ENCODE peak calls at places on chromosomes 7 and 10, in four cellular contexts. C is A549, H is heart left ventricle, B is esophagus squamous epithelium. I is an unnamed sample.

GRCh38 chr10:15254808-15255655 is 86.5 kb upstream of the NMT2 start:
- DNase-seq in C (no peak), H (peak), B (no peak), I (no peak)

GRCh38 chr7:140005754-140006503 is 56.8 kb downstream of the PARP12 start:
- DNase-seq in B (no peak), C (peak), H (peak), I (peak)

GRCh38 chr10:106560925-106561640 is 603.4 kb downstream of the SORCS1 start:
- DNase-seq in B (no peak), H (no peak), C (no peak), I (peak)

GRCh38 chr7:12949060-12950045 is 261.9 kb downstream of the ARL4A start:
- DNase-seq in H (no peak), B (no peak), C (no peak), I (no peak)

GRCh38 chr10:102801978-102802377 is 35.2 kb downstream of the CYP17A1 start:
- DNase-seq in B (no peak), H (no peak), C (no peak), I (no peak)

GRCh38 chr10:98611432-98611831 is 164.7 kb upstream of the HPS1 start:
- DNase-seq in C (no peak), H (no peak), B (no peak), I (no peak)

GRCh38 chr7:70143089-70144044 is 545.1 kb downstream of the AUTS2 start:
- DNase-seq in H (no peak), C (no peak), B (no peak), I (no peak)

GRCh38 chr7:128459394-128459878 is 3.8 kb downstream of the HILPDA start:
- DNase-seq in H (peak), B (no peak), C (peak), I (peak)

GRCh38 chr7:105399043-105399725 is 10.5 kb upstream of the SRPK2 start:
- DNase-seq in C (no peak), H (no peak), B (no peak), I (peak)

GRCh38 chr7:73443543-73444255 is 10.1 kb downstream of the FZD9 start:
- DNase-seq in B (no peak), C (no peak), H (no peak), I (no peak)

GRCh38 chr10:90967865-90968264 is 47.0 kb upstream of the ANKRD1 start:
- DNase-seq in B (no peak), H (no peak), C (no peak), I (no peak)

GRCh38 chr10:90969148-90969547 is 48.3 kb upstream of the ANKRD1 start:
- DNase-seq in H (no peak), C (no peak), B (no peak), I (no peak)

GRCh38 chr10:90969947-90970673 is 49.2 kb upstream of the ANKRD1 start:
- DNase-seq in C (no peak), B (no peak), H (no peak), I (peak)

GRCh38 chr10:90966146-90966545 is 45.3 kb upstream of the ANKRD1 start:
- DNase-seq in C (no peak), B (no peak), H (no peak), I (no peak)

DNA sequence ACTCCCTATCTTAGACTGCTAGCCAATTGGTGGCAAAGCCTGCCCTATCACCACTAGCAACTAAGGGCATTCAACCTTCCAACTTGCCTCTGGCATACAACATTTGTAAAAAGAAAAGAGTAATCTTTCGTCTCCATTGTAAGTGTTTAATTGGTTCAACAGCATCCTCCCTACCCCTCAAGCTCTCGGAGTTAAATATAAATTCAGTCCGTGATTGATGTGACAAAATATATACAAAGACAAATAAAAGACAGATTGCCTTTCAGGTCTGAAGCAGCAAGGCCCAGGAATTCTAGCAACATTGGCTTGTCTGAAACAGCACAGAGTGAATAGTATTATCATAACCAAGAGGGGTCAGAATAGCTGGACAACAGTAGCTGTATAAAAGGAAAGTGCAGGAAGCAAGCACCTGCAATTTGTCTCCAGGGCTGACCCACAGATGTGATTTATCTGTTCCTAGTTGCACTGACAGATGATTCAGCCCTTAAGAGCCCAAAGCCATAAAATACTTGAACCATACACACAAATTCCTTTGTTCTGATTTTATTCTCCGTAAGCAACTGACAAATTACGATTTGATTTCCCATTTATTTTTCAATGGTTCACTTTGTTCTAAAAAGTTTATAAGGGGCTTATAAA is 47.7 kb upstream of the ANKRD1 start:
- DNase-seq in B (no peak), H (no peak), C (no peak), I (no peak)
- H3K4me3 ChIP-seq in B (no peak), H (no peak), C (no peak), I (no peak)

GRCh38 chr10:114304017-114304565 is 65.0 kb downstream of the VWA2 start:
- DNase-seq in H (peak), C (peak), B (no peak), I (peak)

GRCh38 chr10:114305521-114305925 is 66.5 kb downstream of the VWA2 start:
- DNase-seq in B (no peak), H (no peak), C (no peak), I (no peak)

GRCh38 chr10:114303556-114303955 is 64.5 kb downstream of the VWA2 start:
- DNase-seq in C (no peak), B (no peak), H (no peak), I (no peak)

GRCh38 chr10:114306116-114306973 is 67.3 kb downstream of the VWA2 start:
- DNase-seq in B (no peak), H (no peak), C (peak), I (peak)

GRCh38 chr10:114304566-114305421 is 65.7 kb downstream of the VWA2 start:
- DNase-seq in C (no peak), B (peak), H (peak), I (no peak)
- TF ChIP-seq CTCF in C (no peak), B (no peak), H (no peak), I (peak)

DNA sequence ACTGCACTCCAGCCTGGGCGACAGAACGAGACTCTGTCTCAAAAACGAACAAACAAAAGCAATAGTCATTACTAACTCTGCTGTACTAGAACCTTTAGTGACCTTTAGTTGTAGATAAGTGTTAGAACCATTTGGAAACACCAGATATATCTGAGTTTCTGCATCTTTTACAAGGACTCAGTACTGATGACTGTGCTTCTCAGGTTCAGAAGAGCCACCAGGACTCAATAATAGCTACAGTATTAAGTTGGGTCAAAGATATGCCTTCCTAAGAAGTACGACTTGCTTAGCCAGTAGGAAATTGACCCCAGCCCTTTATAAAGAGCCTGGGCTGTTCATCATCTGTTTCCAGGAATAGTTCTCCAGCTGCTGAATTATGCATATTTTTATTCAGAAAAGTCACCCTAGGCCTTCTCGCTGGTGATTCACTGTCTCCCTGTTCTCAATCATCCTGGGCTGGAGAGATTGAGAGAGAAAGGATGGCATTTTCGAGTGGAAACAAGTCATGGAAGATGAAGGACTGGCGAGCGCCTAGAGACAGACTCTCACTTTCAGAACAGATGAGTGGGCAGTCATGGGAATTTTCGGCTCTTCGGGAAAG is 316.2 kb downstream of the CCDC3 start:
- DNase-seq in H (no peak), B (no peak), C (no peak), I (no peak)
- H3K4me3 ChIP-seq in H (no peak), B (no peak), C (no peak), I (no peak)

GRCh38 chr7:44853391-44853790 is 5.5 kb upstream of the H2AZ2 start:
- DNase-seq in B (no peak), C (no peak), H (no peak), I (peak)

GRCh38 chr7:44852590-44852989 is 4.7 kb upstream of the H2AZ2 start:
- DNase-seq in B (no peak), C (no peak), H (no peak), I (no peak)

GRCh38 chr7:44854644-44855364 is 6.9 kb upstream of the H2AZ2 start:
- DNase-seq in H (no peak), C (no peak), B (no peak), I (peak)

GRCh38 chr7:44858161-44858560 is 10.3 kb upstream of the H2AZ2 start:
- DNase-seq in H (no peak), B (no peak), C (no peak), I (no peak)
- TF ChIP-seq CTCF in H (no peak), B (no peak), C (no peak), I (no peak)

GRCh38 chr10:28304032-28304571 is 1.2 kb upstream of the MPP7 start:
- DNase-seq in H (no peak), B (no peak), C (no peak), I (no peak)
- H3K4me3 ChIP-seq in H (no peak), B (no peak), C (no peak), I (no peak)

GRCh38 chr10:47150581-47150980 is 149.4 kb upstream of the GDF10 start:
- DNase-seq in C (no peak), H (no peak), B (no peak), I (no peak)

GRCh38 chr10:47154762-47155161 is 145.2 kb upstream of the GDF10 start:
- DNase-seq in H (no peak), C (no peak), B (no peak), I (no peak)

GRCh38 chr10:47156873-47157272 is 143.1 kb upstream of the GDF10 start:
- DNase-seq in C (no peak), B (no peak), H (no peak), I (no peak)

GRCh38 chr10:47151880-47152279 is 148.1 kb upstream of the GDF10 start:
- DNase-seq in C (no peak), H (no peak), B (no peak), I (no peak)

DNA sequence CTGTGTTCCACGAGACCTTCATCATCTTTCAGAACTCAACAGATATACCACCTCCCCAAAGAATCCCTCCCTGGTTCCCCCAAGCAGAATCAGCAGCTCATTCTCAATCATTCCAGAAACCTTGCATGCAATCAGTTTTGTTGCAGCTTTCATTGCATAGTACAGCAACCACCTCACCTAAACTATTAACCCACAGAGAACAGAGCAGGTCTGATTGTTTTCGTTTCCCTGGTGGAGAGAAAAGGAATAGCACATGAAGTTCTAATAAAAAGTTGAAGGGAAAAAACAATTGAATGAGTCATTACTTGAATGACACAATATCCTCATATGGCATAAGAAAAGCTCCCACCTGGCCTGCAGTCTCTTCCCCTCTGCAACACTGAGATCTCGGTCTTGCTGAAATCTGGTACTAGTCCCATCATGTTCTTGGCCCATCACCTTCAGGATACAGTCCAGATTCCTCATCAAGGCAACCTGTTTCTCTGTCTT is 147.1 kb upstream of the GDF10 start:
- DNase-seq in H (no peak), B (no peak), C (peak), I (peak)
- TF ChIP-seq CTCF in H (no peak), B (no peak), C (no peak), I (peak)

GRCh38 chr10:91975438-91975837 is 51.9 kb downstream of the BTAF1 start:
- DNase-seq in C (no peak), H (no peak), B (no peak), I (no peak)
- H3K4me3 ChIP-seq in C (no peak), H (no peak), B (no peak), I (no peak)